ENCODE peak calls at places on chromosomes 3 and 15, in nine cellular contexts. One of them, this sample, is unnamed.

GRCh38 chr3:120331071-120331470 is 18.1 kb downstream of the LRRC58 start:
- DNase-seq in NCI-H2171: no peak
- DNase-seq in occipital lobe: no peak
- DNase-seq in HT1080: no peak
- DNase-seq in T-helper 9 cell: no peak
- DNase-seq in left ventricle myocardium superior: no peak
- DNase-seq in stimulated activated CD8-positive, alpha-beta memory T cell treated with anti-CD3 and anti-CD28 coated beads, Interleukin-4, amount 100 ng/mL, for 1 hour: no peak
- DNase-seq in GM23248: no peak
- DNase-seq in stimulated activated effector memory CD8-positive, alpha-beta T cell treated with anti-CD3 and anti-CD28 coated beads, Interleukin-12 subunit alpha, Interleukin-12 subunit beta, amount 100 ng/mL, for 72 hours: no peak
- DNase-seq in this sample: no peak

GRCh38 chr3:159069076-159069475 is 267.2 kb downstream of the MFSD1 start:
- DNase-seq in NCI-H2171: no peak
- DNase-seq in occipital lobe: no peak
- DNase-seq in HT1080: no peak
- DNase-seq in T-helper 9 cell: no peak
- DNase-seq in left ventricle myocardium superior: no peak
- DNase-seq in stimulated activated CD8-positive, alpha-beta memory T cell treated with anti-CD3 and anti-CD28 coated beads, Interleukin-4, amount 100 ng/mL, for 1 hour: no peak
- DNase-seq in GM23248: no peak
- DNase-seq in stimulated activated effector memory CD8-positive, alpha-beta T cell treated with anti-CD3 and anti-CD28 coated beads, Interleukin-12 subunit alpha, Interleukin-12 subunit beta, amount 100 ng/mL, for 72 hours: no peak
- DNase-seq in this sample: no peak

GRCh38 chr15:60374628-60375081 is 23.1 kb downstream of the ANXA2 start:
- DNase-seq in NCI-H2171: no peak
- DNase-seq in occipital lobe: no peak
- DNase-seq in HT1080: peak
- DNase-seq in T-helper 9 cell: no peak
- DNase-seq in left ventricle myocardium superior: peak
- DNase-seq in stimulated activated CD8-positive, alpha-beta memory T cell treated with anti-CD3 and anti-CD28 coated beads, Interleukin-4, amount 100 ng/mL, for 1 hour: no peak
- DNase-seq in GM23248: peak
- DNase-seq in stimulated activated effector memory CD8-positive, alpha-beta T cell treated with anti-CD3 and anti-CD28 coated beads, Interleukin-12 subunit alpha, Interleukin-12 subunit beta, amount 100 ng/mL, for 72 hours: no peak
- DNase-seq in this sample: peak

GRCh38 chr3:127702151-127702578 is 29.4 kb downstream of the ABTB1 start:
- DNase-seq in NCI-H2171: no peak
- DNase-seq in occipital lobe: no peak
- DNase-seq in HT1080: no peak
- DNase-seq in T-helper 9 cell: no peak
- DNase-seq in left ventricle myocardium superior: peak
- DNase-seq in stimulated activated CD8-positive, alpha-beta memory T cell treated with anti-CD3 and anti-CD28 coated beads, Interleukin-4, amount 100 ng/mL, for 1 hour: no peak
- DNase-seq in GM23248: peak
- DNase-seq in stimulated activated effector memory CD8-positive, alpha-beta T cell treated with anti-CD3 and anti-CD28 coated beads, Interleukin-12 subunit alpha, Interleukin-12 subunit beta, amount 100 ng/mL, for 72 hours: no peak
- DNase-seq in this sample: peak

GRCh38 chr3:134852893-134853351 is 57.9 kb downstream of the EPHB1 start:
- DNase-seq in NCI-H2171: no peak
- DNase-seq in occipital lobe: no peak
- DNase-seq in HT1080: no peak
- DNase-seq in T-helper 9 cell: no peak
- DNase-seq in left ventricle myocardium superior: no peak
- DNase-seq in stimulated activated CD8-positive, alpha-beta memory T cell treated with anti-CD3 and anti-CD28 coated beads, Interleukin-4, amount 100 ng/mL, for 1 hour: no peak
- DNase-seq in GM23248: no peak
- DNase-seq in stimulated activated effector memory CD8-positive, alpha-beta T cell treated with anti-CD3 and anti-CD28 coated beads, Interleukin-12 subunit alpha, Interleukin-12 subunit beta, amount 100 ng/mL, for 72 hours: no peak
- DNase-seq in this sample: no peak

GRCh38 chr3:129315386-129315991 is 36.8 kb downstream of the HMCES start:
- DNase-seq in NCI-H2171: no peak
- DNase-seq in occipital lobe: no peak
- DNase-seq in HT1080: no peak
- DNase-seq in T-helper 9 cell: peak
- DNase-seq in left ventricle myocardium superior: peak
- DNase-seq in stimulated activated CD8-positive, alpha-beta memory T cell treated with anti-CD3 and anti-CD28 coated beads, Interleukin-4, amount 100 ng/mL, for 1 hour: no peak
- DNase-seq in GM23248: peak
- DNase-seq in stimulated activated effector memory CD8-positive, alpha-beta T cell treated with anti-CD3 and anti-CD28 coated beads, Interleukin-12 subunit alpha, Interleukin-12 subunit beta, amount 100 ng/mL, for 72 hours: peak
- DNase-seq in this sample: peak

GRCh38 chr3:73667889-73668288 is 43.1 kb upstream of the PDZRN3 start:
- DNase-seq in NCI-H2171: no peak
- DNase-seq in occipital lobe: no peak
- DNase-seq in HT1080: no peak
- DNase-seq in T-helper 9 cell: no peak
- DNase-seq in left ventricle myocardium superior: no peak
- DNase-seq in stimulated activated CD8-positive, alpha-beta memory T cell treated with anti-CD3 and anti-CD28 coated beads, Interleukin-4, amount 100 ng/mL, for 1 hour: no peak
- DNase-seq in GM23248: no peak
- DNase-seq in stimulated activated effector memory CD8-positive, alpha-beta T cell treated with anti-CD3 and anti-CD28 coated beads, Interleukin-12 subunit alpha, Interleukin-12 subunit beta, amount 100 ng/mL, for 72 hours: no peak
- DNase-seq in this sample: no peak

GRCh38 chr15:31396881-31397560 is 70.4 kb downstream of the KLF13 start:
- DNase-seq in NCI-H2171: no peak
- DNase-seq in occipital lobe: no peak
- DNase-seq in HT1080: peak
- DNase-seq in T-helper 9 cell: no peak
- DNase-seq in left ventricle myocardium superior: peak
- DNase-seq in stimulated activated CD8-positive, alpha-beta memory T cell treated with anti-CD3 and anti-CD28 coated beads, Interleukin-4, amount 100 ng/mL, for 1 hour: no peak
- DNase-seq in GM23248: peak
- DNase-seq in stimulated activated effector memory CD8-positive, alpha-beta T cell treated with anti-CD3 and anti-CD28 coated beads, Interleukin-12 subunit alpha, Interleukin-12 subunit beta, amount 100 ng/mL, for 72 hours: no peak
- DNase-seq in this sample: peak

GRCh38 chr3:181274025-181274424 is 284.5 kb upstream of the DNAJC19 start:
- DNase-seq in NCI-H2171: no peak
- DNase-seq in occipital lobe: no peak
- DNase-seq in HT1080: no peak
- DNase-seq in T-helper 9 cell: no peak
- DNase-seq in left ventricle myocardium superior: no peak
- DNase-seq in stimulated activated CD8-positive, alpha-beta memory T cell treated with anti-CD3 and anti-CD28 coated beads, Interleukin-4, amount 100 ng/mL, for 1 hour: no peak
- DNase-seq in GM23248: no peak
- DNase-seq in stimulated activated effector memory CD8-positive, alpha-beta T cell treated with anti-CD3 and anti-CD28 coated beads, Interleukin-12 subunit alpha, Interleukin-12 subunit beta, amount 100 ng/mL, for 72 hours: no peak
- DNase-seq in this sample: no peak

GRCh38 chr3:143648708-143649107 is 199.6 kb downstream of the SLC9A9 start:
- DNase-seq in NCI-H2171: no peak
- DNase-seq in occipital lobe: no peak
- DNase-seq in HT1080: no peak
- DNase-seq in T-helper 9 cell: no peak
- DNase-seq in left ventricle myocardium superior: no peak
- DNase-seq in stimulated activated CD8-positive, alpha-beta memory T cell treated with anti-CD3 and anti-CD28 coated beads, Interleukin-4, amount 100 ng/mL, for 1 hour: no peak
- DNase-seq in GM23248: peak
- DNase-seq in stimulated activated effector memory CD8-positive, alpha-beta T cell treated with anti-CD3 and anti-CD28 coated beads, Interleukin-12 subunit alpha, Interleukin-12 subunit beta, amount 100 ng/mL, for 72 hours: no peak
- DNase-seq in this sample: peak

GRCh38 chr15:95684126-95684525 is 646.4 kb upstream of the NR2F2 start:
- DNase-seq in NCI-H2171: no peak
- DNase-seq in occipital lobe: no peak
- DNase-seq in HT1080: no peak
- DNase-seq in T-helper 9 cell: no peak
- DNase-seq in left ventricle myocardium superior: no peak
- DNase-seq in stimulated activated CD8-positive, alpha-beta memory T cell treated with anti-CD3 and anti-CD28 coated beads, Interleukin-4, amount 100 ng/mL, for 1 hour: no peak
- DNase-seq in GM23248: no peak
- DNase-seq in stimulated activated effector memory CD8-positive, alpha-beta T cell treated with anti-CD3 and anti-CD28 coated beads, Interleukin-12 subunit alpha, Interleukin-12 subunit beta, amount 100 ng/mL, for 72 hours: no peak
- DNase-seq in this sample: no peak

GRCh38 chr3:29167180-29167579 is 113.7 kb upstream of the RBMS3 start:
- DNase-seq in NCI-H2171: no peak
- DNase-seq in occipital lobe: no peak
- DNase-seq in HT1080: no peak
- DNase-seq in T-helper 9 cell: no peak
- DNase-seq in left ventricle myocardium superior: no peak
- DNase-seq in stimulated activated CD8-positive, alpha-beta memory T cell treated with anti-CD3 and anti-CD28 coated beads, Interleukin-4, amount 100 ng/mL, for 1 hour: no peak
- DNase-seq in GM23248: no peak
- DNase-seq in stimulated activated effector memory CD8-positive, alpha-beta T cell treated with anti-CD3 and anti-CD28 coated beads, Interleukin-12 subunit alpha, Interleukin-12 subunit beta, amount 100 ng/mL, for 72 hours: no peak
- DNase-seq in this sample: no peak

GRCh38 chr15:40040293-40040635 is 1.3 kb upstream of the SRP14 start:
- DNase-seq in NCI-H2171: no peak
- DNase-seq in occipital lobe: no peak
- DNase-seq in HT1080: no peak
- DNase-seq in T-helper 9 cell: no peak
- DNase-seq in left ventricle myocardium superior: no peak
- DNase-seq in stimulated activated CD8-positive, alpha-beta memory T cell treated with anti-CD3 and anti-CD28 coated beads, Interleukin-4, amount 100 ng/mL, for 1 hour: no peak
- DNase-seq in GM23248: no peak
- DNase-seq in stimulated activated effector memory CD8-positive, alpha-beta T cell treated with anti-CD3 and anti-CD28 coated beads, Interleukin-12 subunit alpha, Interleukin-12 subunit beta, amount 100 ng/mL, for 72 hours: no peak
- DNase-seq in this sample: no peak

GRCh38 chr3:169764164-169764452 is 752 bp downstream of the TERC start:
- DNase-seq in NCI-H2171: no peak
- DNase-seq in occipital lobe: no peak
- DNase-seq in HT1080: no peak
- DNase-seq in T-helper 9 cell: no peak
- DNase-seq in left ventricle myocardium superior: no peak
- DNase-seq in stimulated activated CD8-positive, alpha-beta memory T cell treated with anti-CD3 and anti-CD28 coated beads, Interleukin-4, amount 100 ng/mL, for 1 hour: no peak
- DNase-seq in GM23248: peak
- DNase-seq in stimulated activated effector memory CD8-positive, alpha-beta T cell treated with anti-CD3 and anti-CD28 coated beads, Interleukin-12 subunit alpha, Interleukin-12 subunit beta, amount 100 ng/mL, for 72 hours: no peak
- DNase-seq in this sample: peak

GRCh38 chr15:82843561-82843960 is 34.1 kb downstream of the WHAMM start:
- DNase-seq in NCI-H2171: no peak
- DNase-seq in occipital lobe: no peak
- DNase-seq in HT1080: no peak
- DNase-seq in T-helper 9 cell: no peak
- DNase-seq in left ventricle myocardium superior: no peak
- DNase-seq in stimulated activated CD8-positive, alpha-beta memory T cell treated with anti-CD3 and anti-CD28 coated beads, Interleukin-4, amount 100 ng/mL, for 1 hour: no peak
- DNase-seq in GM23248: no peak
- DNase-seq in stimulated activated effector memory CD8-positive, alpha-beta T cell treated with anti-CD3 and anti-CD28 coated beads, Interleukin-12 subunit alpha, Interleukin-12 subunit beta, amount 100 ng/mL, for 72 hours: no peak
- DNase-seq in this sample: no peak

GRCh38 chr15:69172854-69173253 is 12.4 kb downstream of the GLCE start:
- DNase-seq in NCI-H2171: no peak
- DNase-seq in occipital lobe: no peak
- DNase-seq in HT1080: no peak
- DNase-seq in T-helper 9 cell: no peak
- DNase-seq in left ventricle myocardium superior: no peak
- DNase-seq in stimulated activated CD8-positive, alpha-beta memory T cell treated with anti-CD3 and anti-CD28 coated beads, Interleukin-4, amount 100 ng/mL, for 1 hour: no peak
- DNase-seq in GM23248: no peak
- DNase-seq in stimulated activated effector memory CD8-positive, alpha-beta T cell treated with anti-CD3 and anti-CD28 coated beads, Interleukin-12 subunit alpha, Interleukin-12 subunit beta, amount 100 ng/mL, for 72 hours: no peak
- DNase-seq in this sample: no peak

GRCh38 chr15:36361351-36361870 is 218.0 kb upstream of the CDIN1 start:
- DNase-seq in NCI-H2171: no peak
- DNase-seq in occipital lobe: no peak
- DNase-seq in HT1080: peak
- DNase-seq in T-helper 9 cell: no peak
- DNase-seq in left ventricle myocardium superior: no peak
- DNase-seq in stimulated activated CD8-positive, alpha-beta memory T cell treated with anti-CD3 and anti-CD28 coated beads, Interleukin-4, amount 100 ng/mL, for 1 hour: no peak
- DNase-seq in GM23248: peak
- DNase-seq in stimulated activated effector memory CD8-positive, alpha-beta T cell treated with anti-CD3 and anti-CD28 coated beads, Interleukin-12 subunit alpha, Interleukin-12 subunit beta, amount 100 ng/mL, for 72 hours: no peak
- DNase-seq in this sample: peak

GRCh38 chr15:65550681-65551098 is 20.4 kb downstream of the HACD3 start:
- DNase-seq in NCI-H2171: no peak
- DNase-seq in occipital lobe: no peak
- DNase-seq in HT1080: no peak
- DNase-seq in T-helper 9 cell: no peak
- DNase-seq in left ventricle myocardium superior: no peak
- DNase-seq in stimulated activated CD8-positive, alpha-beta memory T cell treated with anti-CD3 and anti-CD28 coated beads, Interleukin-4, amount 100 ng/mL, for 1 hour: no peak
- DNase-seq in GM23248: peak
- DNase-seq in stimulated activated effector memory CD8-positive, alpha-beta T cell treated with anti-CD3 and anti-CD28 coated beads, Interleukin-12 subunit alpha, Interleukin-12 subunit beta, amount 100 ng/mL, for 72 hours: no peak
- DNase-seq in this sample: peak

GRCh38 chr3:54563661-54564200 is 364.1 kb downstream of the LRTM1 start:
- DNase-seq in NCI-H2171: no peak
- DNase-seq in occipital lobe: no peak
- DNase-seq in HT1080: no peak
- DNase-seq in T-helper 9 cell: no peak
- DNase-seq in left ventricle myocardium superior: no peak
- DNase-seq in stimulated activated CD8-positive, alpha-beta memory T cell treated with anti-CD3 and anti-CD28 coated beads, Interleukin-4, amount 100 ng/mL, for 1 hour: no peak
- DNase-seq in GM23248: no peak
- DNase-seq in stimulated activated effector memory CD8-positive, alpha-beta T cell treated with anti-CD3 and anti-CD28 coated beads, Interleukin-12 subunit alpha, Interleukin-12 subunit beta, amount 100 ng/mL, for 72 hours: no peak
- DNase-seq in this sample: no peak

GRCh38 chr3:112781611-112782010 is 65.1 kb downstream of the CD200R1L start:
- DNase-seq in NCI-H2171: no peak
- DNase-seq in occipital lobe: no peak
- DNase-seq in HT1080: peak
- DNase-seq in T-helper 9 cell: no peak
- DNase-seq in left ventricle myocardium superior: no peak
- DNase-seq in stimulated activated CD8-positive, alpha-beta memory T cell treated with anti-CD3 and anti-CD28 coated beads, Interleukin-4, amount 100 ng/mL, for 1 hour: no peak
- DNase-seq in GM23248: peak
- DNase-seq in stimulated activated effector memory CD8-positive, alpha-beta T cell treated with anti-CD3 and anti-CD28 coated beads, Interleukin-12 subunit alpha, Interleukin-12 subunit beta, amount 100 ng/mL, for 72 hours: no peak
- DNase-seq in this sample: peak